ENCODE peak calls at places on chromosomes 6 and 20, in ten cellular contexts. Y is epithelial cell of esophagus, H is choroid plexus epithelial cell, D is B cell, N is fibroblast of the aortic adventitia, V is lung, R is colonic mucosa, K is left ventricle myocardium inferior, F is IMR-90, X is fibroblast of pulmonary artery. A is an unnamed sample.

GRCh38 chr6:130411481-130411880 is 45.7 kb downstream of the TMEM200A start:
- DNase-seq in D (no peak), N (no peak), R (no peak), H (no peak), Y (peak; percentile 34), F (no peak), V (no peak), X (no peak), K (no peak), A (no peak)

GRCh38 chr6:21003780-21004541 is 469.7 kb downstream of the CDKAL1 start:
- DNase-seq in X (peak; percentile 86), Y (peak; percentile 55), F (peak; percentile 89), N (peak; percentile 96), R (no peak), K (no peak), D (peak; percentile 22), V (no peak), H (peak; percentile 81), A (no peak)

GRCh38 chr20:32465092-32465900 is 107.2 kb downstream of the ASXL1 start:
- DNase-seq in V (peak; percentile 74), H (peak; percentile 94), Y (peak; percentile 62), K (peak; percentile 64), X (peak; percentile 85), D (no peak), N (peak; percentile 73), R (peak; percentile 91), F (peak; percentile 92), A (no peak)

GRCh38 chr20:45406260-45407066 is 1.6 kb upstream of the DBNDD2 start:
- DNase-seq in N (peak; percentile 31), V (peak; percentile 57), R (peak; percentile 86), X (peak; percentile 24), H (no peak), Y (peak; percentile 43), F (no peak), K (peak; percentile 87), D (peak; percentile 59), A (no peak)

GRCh38 chr20:3923818-3924217 is 34.6 kb downstream of the PANK2 start:
- DNase-seq in D (no peak), F (peak; percentile 77), Y (no peak), R (no peak), H (peak; percentile 41), V (no peak), N (peak; percentile 50), K (no peak), X (peak; percentile 48), A (no peak)

GRCh38 chr20:32251470-32251869 is 26.0 kb upstream of the KIF3B start:
- DNase-seq in N (no peak), X (no peak), K (no peak), F (no peak), V (no peak), D (no peak), Y (no peak), H (no peak), R (no peak), A (no peak)

GRCh38 chr6:83854766-83855165 is 1.6 kb downstream of the RIPPLY2 start:
- DNase-seq in D (no peak), Y (peak; percentile 56), F (no peak), K (no peak), H (no peak), V (no peak), N (no peak), X (no peak), R (no peak), A (no peak)

GRCh38 chr6:157605484-157605883 is 217.6 kb upstream of the SNX9 start:
- DNase-seq in Y (no peak), R (no peak), V (no peak), K (no peak), N (no peak), D (no peak), F (no peak), X (no peak), H (no peak), A (peak; percentile 60)

GRCh38 chr6:27582928-27583725 is 110.2 kb upstream of the ZNF184 start:
- DNase-seq in F (peak; percentile 71), X (peak; percentile 63), Y (peak; percentile 66), H (peak; percentile 72), V (no peak), D (no peak), N (peak; percentile 65), K (no peak), R (peak; percentile 32), A (no peak)

GRCh38 chr6:47358440-47359225 is 48.9 kb upstream of the TNFRSF21 start:
- DNase-seq in V (no peak), F (no peak), K (no peak), Y (no peak), H (no peak), X (no peak), N (no peak), D (no peak), R (no peak), A (no peak)

GRCh38 chr6:47353822-47354221 is 44.1 kb upstream of the TNFRSF21 start:
- DNase-seq in R (no peak), N (no peak), H (peak; percentile 51), V (no peak), X (peak; percentile 52), K (no peak), D (no peak), Y (peak; percentile 22), F (no peak), A (no peak)

GRCh38 chr6:47352966-47353365 is 43.3 kb upstream of the TNFRSF21 start:
- DNase-seq in Y (no peak), F (no peak), X (no peak), N (no peak), R (no peak), D (no peak), V (no peak), K (no peak), H (no peak), A (no peak)

GRCh38 chr6:47357827-47358226 is 48.1 kb upstream of the TNFRSF21 start:
- DNase-seq in N (no peak), H (no peak), X (no peak), D (no peak), V (no peak), R (no peak), F (no peak), Y (no peak), K (no peak), A (no peak)

DNA sequence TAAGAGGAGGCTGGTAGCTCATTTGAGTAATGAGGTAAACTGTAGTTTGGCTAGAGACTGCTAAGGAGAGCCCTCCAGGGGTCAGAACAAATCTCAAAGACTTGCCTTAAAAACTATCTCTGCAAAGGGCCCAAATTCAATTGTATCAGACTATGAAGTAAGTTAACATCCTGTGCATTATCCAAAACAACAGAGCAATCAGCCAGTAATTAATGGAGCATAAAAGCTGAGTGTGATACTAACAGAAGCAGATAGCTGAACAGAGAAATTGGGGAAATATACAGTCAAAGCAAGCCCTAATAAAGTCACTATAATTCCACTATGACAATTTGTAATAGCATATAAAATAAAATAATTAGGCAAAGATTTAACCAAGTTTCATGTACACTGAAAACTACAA is 45.8 kb upstream of the TNFRSF21 start:
- DNase-seq in V (no peak), K (no peak), H (no peak), Y (no peak), R (no peak), X (no peak), N (no peak), F (no peak), D (no peak), A (no peak)
- TF ChIP-seq CTCF in V (no peak), K (no peak), H (no peak), Y (no peak), R (no peak), X (no peak), N (no peak), F (no peak), D (no peak), A (no peak)

GRCh38 chr20:61643631-61644386 is 391.7 kb downstream of the CDH4 start:
- DNase-seq in R (no peak), V (no peak), N (peak; percentile 18), K (peak; percentile 55), H (no peak), X (no peak), D (no peak), Y (no peak), F (no peak), A (no peak)
- TF ChIP-seq CTCF in R (no peak), V (no peak), N (no peak), K (no peak), H (no peak), X (no peak), D (no peak), Y (peak; percentile 8), F (no peak), A (no peak)

GRCh38 chr6:3372912-3373554 is 83.8 kb downstream of the SLC22A23 start:
- DNase-seq in F (no peak), H (no peak), R (peak; percentile 69), N (no peak), V (no peak), Y (no peak), K (no peak), X (no peak), D (no peak), A (no peak)
- TF ChIP-seq CTCF in F (no peak), H (no peak), R (no peak), N (no peak), V (no peak), Y (no peak), K (no peak), X (no peak), D (no peak), A (no peak)

GRCh38 chr20:50226093-50226974 is 35.7 kb downstream of the CEBPB start:
- DNase-seq in F (peak; percentile 68), R (peak; percentile 42), X (peak; percentile 37), N (peak; percentile 65), D (no peak), V (peak; percentile 68), Y (no peak), K (no peak), H (peak; percentile 48), A (no peak)

GRCh38 chr20:50223321-50223995 is 32.8 kb downstream of the CEBPB start:
- DNase-seq in N (no peak), X (no peak), R (no peak), H (no peak), D (no peak), F (no peak), K (no peak), V (no peak), Y (no peak), A (no peak)

GRCh38 chr20:50224052-50224451 is 33.4 kb downstream of the CEBPB start:
- DNase-seq in X (no peak), R (no peak), D (no peak), V (no peak), N (no peak), F (no peak), Y (no peak), H (no peak), K (no peak), A (no peak)

GRCh38 chr20:50222568-50223320 is 32.1 kb downstream of the CEBPB start:
- DNase-seq in K (no peak), N (no peak), D (no peak), Y (no peak), V (no peak), H (no peak), X (no peak), F (no peak), R (no peak), A (no peak)

DNA sequence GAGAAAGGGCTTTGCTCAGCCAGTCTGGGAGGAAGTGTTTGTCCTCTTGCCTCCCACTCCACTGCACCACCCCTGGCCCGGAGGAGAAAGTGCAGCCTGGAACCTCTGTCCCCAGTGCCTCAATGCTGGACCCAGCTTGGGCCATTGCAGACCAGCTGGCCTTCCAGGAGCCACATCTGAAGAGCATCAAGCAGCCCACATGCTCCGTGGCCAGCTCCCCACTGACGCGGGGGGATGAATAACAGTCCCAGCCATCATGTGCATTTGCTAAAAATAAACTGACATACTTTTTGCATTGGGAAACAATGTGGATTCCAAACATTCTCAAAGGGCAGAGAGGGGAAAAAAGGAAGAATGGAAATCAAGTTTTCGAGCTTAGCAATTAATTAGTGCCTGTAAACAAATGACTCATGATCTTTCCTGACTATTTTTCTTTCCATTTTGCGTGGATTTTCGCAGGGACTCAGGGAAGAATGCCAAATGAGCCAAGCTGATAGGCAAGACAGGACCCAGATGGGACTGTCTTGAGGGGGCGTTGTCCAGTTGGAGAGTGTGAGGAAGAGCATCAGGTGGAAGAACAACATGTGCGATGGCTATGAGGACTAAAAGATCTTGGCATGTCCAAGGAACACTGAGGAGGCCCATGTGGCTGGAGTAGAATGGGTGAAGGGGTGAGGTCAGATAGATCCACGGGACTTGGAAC is 34.1 kb downstream of the CEBPB start:
- DNase-seq in V (peak; percentile 54), F (peak; percentile 97), H (peak; percentile 93), R (peak; percentile 41), K (peak; percentile 61), Y (no peak), X (peak; percentile 94), N (peak; percentile 98), D (no peak), A (peak; percentile 98)
- TF ChIP-seq CTCF in V (no peak), F (peak; percentile 44), H (peak; percentile 48), R (no peak), K (peak; percentile 26), Y (no peak), X (peak; percentile 40), N (peak; percentile 56), D (no peak), A (no peak)